ENCODE peak calls at places on chromosomes 12 and 14, in six cellular contexts. Y is fibroblast of lung, L is gastrocnemius medialis, O is pancreas, G is endothelial cell of umbilical vein, E is body of pancreas. Z is an unnamed sample. For H3K36me3, the result is how much of the 10 kb centered on the place peaks cover.

GRCh38 chr14:20866963-20867362 is 24.2 kb upstream of the RNASE3 start:
- DNase-seq in O (no peak), L (no peak), Y (no peak), G (peak), E (no peak), Z (no peak)

GRCh38 chr12:13390381-13390856 is 193.9 kb downstream of the EMP1 start:
- DNase-seq in E (peak), O (peak), Y (peak), L (peak), G (peak), Z (peak)

GRCh38 chr14:103867523-103867953 is 20.2 kb upstream of the PPP1R13B start:
- DNase-seq in Y (no peak), L (no peak), E (peak), O (peak), G (no peak), Z (no peak)

GRCh38 chr12:2979806-2980205 is 20.6 kb downstream of the TEAD4 start:
- DNase-seq in Y (no peak), G (no peak), O (no peak), L (no peak), E (no peak), Z (no peak)

GRCh38 chr12:54304187-54304810 is 3.5 kb upstream of the NFE2 start:
- DNase-seq in Y (peak), E (peak), L (peak), G (no peak), O (peak), Z (peak)

GRCh38 chr14:76499399-76499798 is 123.5 kb downstream of the ESRRB start:
- DNase-seq in E (no peak), Y (no peak), O (no peak), G (no peak), L (no peak), Z (no peak)

GRCh38 chr12:89707992-89708792 is 446 bp downstream of the ATP2B1 start:
- DNase-seq in E (peak), G (peak), O (peak), L (peak), Y (no peak), Z (peak)

GRCh38 chr12:19829100-19829853 is 390.0 kb downstream of the AEBP2 start:
- DNase-seq in Y (peak), L (no peak), E (no peak), G (no peak), O (no peak), Z (no peak)

GRCh38 chr12:98058838-98059237 is 456.6 kb upstream of the TMPO start:
- DNase-seq in Y (no peak), L (no peak), E (no peak), G (no peak), O (no peak), Z (no peak)

GRCh38 chr12:96131230-96131788 is 62.9 kb upstream of the ELK3 start:
- DNase-seq in E (no peak), Y (no peak), G (no peak), O (no peak), L (no peak), Z (no peak)

GRCh38 chr12:10952645-10953044 is 13.6 kb upstream of the TAS2R14 start:
- DNase-seq in O (no peak), G (no peak), Y (no peak), E (no peak), L (no peak), Z (no peak)

GRCh38 chr14:67409461-67409860 is 2.5 kb downstream of the PLEK2 start:
- DNase-seq in Y (no peak), E (no peak), O (no peak), G (no peak), L (no peak), Z (no peak)

GRCh38 chr12:19739195-19739776 is 300.0 kb downstream of the AEBP2 start:
- DNase-seq in O (peak), L (no peak), G (peak), E (peak), Y (peak), Z (peak)

GRCh38 chr12:54560374-54560858 is 11.0 kb downstream of the PDE1B start:
- DNase-seq in O (peak), G (peak), L (peak), Y (peak), E (peak), Z (peak)

GRCh38 chr12:17992002-17992656 is 97.9 kb downstream of the RERGL start:
- DNase-seq in L (no peak), E (no peak), O (no peak), Y (peak), G (peak), Z (no peak)

GRCh38 chr12:8156845-8157244 is at the start of gene ZNF705A:
- DNase-seq in G (peak), E (no peak), O (no peak), L (no peak), Y (peak), Z (no peak)

GRCh38 chr14:61526405-61527312 is 168.7 kb upstream of the HIF1A start:
- DNase-seq in Y (no peak), L (peak), E (peak), O (peak), G (peak), Z (no peak)

DNA sequence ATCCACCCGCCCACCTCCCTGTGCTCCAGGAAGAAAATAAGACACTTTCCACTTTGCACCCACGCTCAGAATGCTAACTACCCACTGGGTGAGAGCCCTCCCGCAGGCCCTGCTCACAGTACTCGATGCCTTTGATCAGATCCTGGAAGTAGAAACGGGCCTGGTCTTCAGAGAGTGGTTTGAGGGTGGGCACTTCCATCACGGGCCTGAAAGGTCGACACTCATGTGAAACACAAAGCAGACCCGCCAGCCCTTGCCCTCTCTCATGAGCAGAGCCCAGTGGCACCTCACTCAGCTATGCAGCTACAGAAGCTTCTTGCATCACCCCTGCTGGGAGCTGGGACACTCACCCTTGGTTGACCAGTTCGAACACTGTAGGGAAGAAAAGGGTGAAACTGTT is 41.1 kb downstream of the CAMKK2 start:
- DNase-seq in L (no peak), O (no peak), E (no peak), Y (no peak), G (no peak), Z (no peak)
- H3K36me3 ChIP-seq in L (half or more), O (under half), E (under half), Y (under half), G (under half), Z (under half)

GRCh38 chr12:46402451-46402850 is 29.9 kb upstream of the SLC38A2 start:
- DNase-seq in Y (peak), G (peak), L (no peak), O (no peak), E (no peak), Z (peak)

GRCh38 chr12:46401703-46402102 is 29.1 kb upstream of the SLC38A2 start:
- DNase-seq in L (no peak), E (peak), Y (peak), O (no peak), G (peak), Z (peak)

GRCh38 chr12:46403732-46404097 is 31.1 kb upstream of the SLC38A2 start:
- DNase-seq in Y (no peak), G (no peak), L (no peak), E (no peak), O (no peak), Z (no peak)

GRCh38 chr12:46402861-46403731 is 30.5 kb upstream of the SLC38A2 start:
- DNase-seq in Y (peak), L (no peak), G (peak), O (no peak), E (no peak), Z (no peak)

DNA sequence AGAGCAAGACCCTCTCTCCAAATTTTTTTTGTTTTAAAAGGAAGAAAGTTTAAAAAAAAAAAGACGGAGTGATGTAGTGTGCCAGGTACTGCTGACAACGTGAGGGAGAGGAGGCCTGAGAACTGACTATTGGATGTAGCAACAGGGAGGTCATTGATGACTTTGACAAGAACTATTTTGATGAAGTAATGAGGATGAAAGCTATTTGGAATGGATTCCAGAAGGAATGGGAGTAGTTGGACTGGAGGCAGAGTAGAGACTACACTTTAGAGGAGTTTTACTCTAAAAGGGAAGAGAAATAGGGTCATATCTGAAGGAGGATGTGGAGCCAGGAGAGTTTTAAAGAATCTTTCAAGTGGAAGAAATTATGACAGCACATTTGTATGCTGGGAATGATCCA is 27.8 kb upstream of the SLC38A2 start:
- DNase-seq in L (no peak), O (no peak), E (no peak), Y (peak), G (no peak), Z (no peak)
- H3K27ac ChIP-seq in L (peak), O (no peak), E (no peak), Y (peak), G (no peak), Z (peak)

GRCh38 chr14:53857625-53858343 is 98.8 kb downstream of the BMP4 start:
- DNase-seq in Y (no peak), E (no peak), L (no peak), G (no peak), O (no peak), Z (no peak)
- TF ChIP-seq CTCF in Y (no peak), E (no peak), L (no peak), G (no peak), O (no peak), Z (no peak)

DNA sequence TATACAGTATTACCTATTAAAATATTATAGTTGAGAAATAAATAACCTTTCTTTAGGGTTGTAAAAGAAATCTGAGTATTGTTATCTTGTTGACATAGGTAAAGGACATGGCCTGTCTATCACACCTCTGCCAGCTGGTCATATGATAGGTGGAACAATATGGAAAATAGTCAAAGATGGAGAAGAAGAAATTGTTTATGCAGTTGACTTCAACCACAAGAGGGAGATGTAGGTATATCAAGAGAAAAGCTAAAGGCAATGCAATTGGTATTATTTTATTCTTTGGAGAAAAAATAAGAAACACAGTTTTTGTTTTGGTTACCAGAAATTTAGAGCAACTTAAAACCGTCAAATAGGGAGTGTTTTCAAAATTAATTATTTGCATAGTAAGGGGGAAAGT is 13.5 kb downstream of the CPSF2 start:
- DNase-seq in E (no peak), L (no peak), O (no peak), Y (peak), G (peak), Z (no peak)
- H3K36me3 ChIP-seq in E (under half), L (half or more), O (under half), Y (under half), G (under half), Z (under half)

DNA sequence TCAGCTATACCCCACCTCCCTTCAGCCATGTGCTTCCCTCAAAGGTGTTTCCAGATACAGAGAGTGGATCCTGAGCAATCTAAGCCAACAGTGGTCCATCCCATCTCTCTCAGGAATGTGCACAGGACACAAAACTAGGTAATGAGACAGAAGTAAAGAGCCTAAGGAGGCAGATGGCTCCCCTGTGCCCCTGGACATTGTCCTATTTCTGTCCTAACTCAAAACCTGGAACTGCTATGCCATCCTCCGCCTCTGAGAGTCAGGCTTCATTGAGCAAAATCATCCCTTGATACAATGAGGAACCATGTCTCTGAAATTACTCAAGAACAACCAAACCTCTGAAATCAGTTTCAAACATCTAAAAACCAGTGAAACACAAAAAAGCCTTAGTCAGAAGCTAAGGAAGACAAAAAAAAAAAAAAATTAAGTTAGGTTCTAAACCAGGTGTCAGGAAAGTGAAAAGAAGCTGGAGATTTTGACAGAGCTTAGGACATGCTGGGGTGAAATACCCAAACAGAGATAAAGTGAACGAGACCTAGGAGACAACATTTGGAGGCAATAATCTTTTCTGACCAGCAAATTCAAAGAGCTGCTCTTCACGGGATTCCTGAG is 200.3 kb upstream of the PLEKHG7 start:
- DNase-seq in Y (peak), G (no peak), O (no peak), E (peak), L (no peak), Z (no peak)
- H3K27ac ChIP-seq in Y (no peak), G (no peak), O (peak), E (peak), L (peak), Z (peak)

GRCh38 chr12:78192979-78193378 is 362.3 kb downstream of the NAV3 start:
- DNase-seq in E (no peak), O (no peak), L (no peak), G (no peak), Y (peak), Z (no peak)

GRCh38 chr12:78194448-78194847 is 363.8 kb downstream of the NAV3 start:
- DNase-seq in O (no peak), G (peak), L (no peak), Y (peak), E (no peak), Z (no peak)

DNA sequence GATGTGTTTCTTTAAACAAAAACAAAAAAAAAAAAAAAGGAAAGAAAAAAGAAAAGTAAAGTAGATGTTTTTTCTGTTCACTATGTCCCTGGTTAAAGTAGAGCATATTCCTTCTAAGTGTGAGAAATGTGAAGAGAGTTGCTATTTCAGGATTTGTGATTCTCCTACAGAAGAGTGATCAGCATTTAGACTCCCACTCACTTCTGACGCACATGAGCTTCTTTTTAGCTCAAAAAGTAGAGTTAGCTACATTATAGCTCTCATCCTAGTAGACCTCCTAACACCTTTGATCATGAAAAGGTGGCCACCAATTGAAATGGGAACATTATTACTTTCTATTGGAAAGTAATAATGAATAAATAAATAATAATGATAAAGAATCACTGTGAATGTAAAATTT is 368.2 kb downstream of the NAV3 start:
- DNase-seq in Y (no peak), E (no peak), O (no peak), G (no peak), L (no peak), Z (no peak)
- TF ChIP-seq CTCF in Y (no peak), E (no peak), O (no peak), G (no peak), L (no peak), Z (no peak)

GRCh38 chr12:71900091-71900490 is 38.6 kb upstream of the TPH2 start:
- DNase-seq in G (peak), Y (peak), E (no peak), L (no peak), O (no peak), Z (no peak)

DNA sequence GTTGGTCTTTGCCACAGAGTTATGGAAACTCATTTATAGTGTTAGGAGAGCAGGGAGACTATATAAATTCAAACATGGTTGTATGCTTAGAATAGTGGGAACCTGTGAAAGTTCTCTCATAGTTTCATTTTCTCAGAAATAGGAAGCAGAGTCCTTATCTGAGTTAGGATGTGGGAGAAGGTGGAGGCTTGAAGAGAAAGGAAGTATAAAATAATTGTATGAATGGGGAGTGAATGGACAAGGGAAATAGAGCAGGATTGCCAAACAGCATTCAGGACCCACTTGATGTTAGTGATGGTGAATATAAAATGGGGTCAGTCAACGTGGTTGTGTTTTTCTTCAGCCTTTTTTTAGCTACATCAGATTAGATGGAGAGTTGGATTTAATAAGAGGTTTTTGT is 34.0 kb upstream of the TPH2 start:
- DNase-seq in L (no peak), Y (no peak), O (no peak), G (peak), E (no peak), Z (no peak)
- H3K36me3 ChIP-seq in L (half or more), Y (under half), O (under half), G (under half), E (under half), Z (under half)

GRCh38 chr14:63404906-63405305 is 86.2 kb upstream of the GPHB5 start:
- DNase-seq in L (no peak), O (no peak), E (no peak), Y (no peak), G (no peak), Z (no peak)
- H3K27ac ChIP-seq in L (no peak), O (no peak), E (no peak), Y (no peak), G (no peak), Z (no peak)

GRCh38 chr14:56884617-56885016 is 74.3 kb upstream of the OTX2 start:
- DNase-seq in L (no peak), O (no peak), Y (no peak), E (no peak), G (no peak), Z (no peak)
- TF ChIP-seq CTCF in L (no peak), O (no peak), Y (no peak), E (no peak), G (no peak), Z (no peak)

DNA sequence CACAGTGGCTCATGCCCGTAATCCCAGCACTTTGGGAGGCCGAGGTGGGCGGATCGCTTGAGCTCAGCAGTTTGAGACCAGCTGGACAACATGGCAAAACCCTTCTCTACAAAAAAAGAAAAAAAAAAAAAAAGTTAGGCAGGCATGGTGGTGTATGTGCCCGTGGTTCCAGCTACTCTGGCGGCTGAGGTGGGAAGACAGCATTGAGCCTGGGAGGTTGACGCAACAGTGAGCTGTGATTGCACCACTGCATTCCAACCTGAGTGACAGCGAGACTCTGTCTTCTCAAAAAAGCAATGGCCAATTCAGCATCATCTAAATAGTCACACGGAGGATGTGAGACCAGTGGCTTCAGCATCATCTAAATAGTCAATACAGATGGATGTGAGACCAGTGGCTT is 10.4 kb upstream of the SAMD4A start:
- DNase-seq in G (no peak), L (no peak), Y (no peak), O (no peak), E (no peak), Z (no peak)
- H3K36me3 ChIP-seq in G (under half), L (under half), Y (under half), O (under half), E (under half), Z (under half)